ENCODE peak calls at places on chromosome 19, in four cellular contexts. E is uterus, X is T-helper 2 cell, T is NCI-H748 treated with DMSO at 0.1 percent for 48 hours. Y is an unnamed sample.

GRCh38 chr19:5292843-5293606 is 47.6 kb downstream of the PTPRS start:
- DNase-seq in X (peak), T (no peak), E (peak), Y (no peak)

GRCh38 chr19:51980116-51980736 is 6.4 kb downstream of the ZNF350 start:
- DNase-seq in X (no peak), T (no peak), E (no peak), Y (no peak)

GRCh38 chr19:45455707-45456499 is 11.9 kb upstream of the FOSB start:
- DNase-seq in E (peak), X (peak), T (no peak), Y (peak)

GRCh38 chr19:5191091-5191490 is 149.5 kb downstream of the PTPRS start:
- DNase-seq in T (no peak), X (no peak), E (no peak), Y (no peak)

GRCh38 chr19:4066682-4067395 is at the start of gene ZBTB7A:
- DNase-seq in T (peak), X (peak), E (peak), Y (peak)

GRCh38 chr19:39335168-39335567 is 675 bp downstream of the GMFG start:
- DNase-seq in E (no peak), X (no peak), T (no peak), Y (no peak)

GRCh38 chr19:5605362-5605761 is 17.2 kb downstream of the SAFB2 start:
- DNase-seq in X (no peak), E (no peak), T (no peak), Y (no peak)

GRCh38 chr19:18049390-18049789 is 37.3 kb downstream of the IL12RB1 start:
- DNase-seq in T (no peak), E (peak), X (no peak), Y (peak)

GRCh38 chr19:50829801-50830200 is 3.6 kb downstream of the KLK15 start:
- DNase-seq in T (no peak), X (no peak), E (no peak), Y (no peak)

GRCh38 chr19:3750211-3750610 is 11.3 kb downstream of the APBA3 start:
- DNase-seq in T (no peak), E (no peak), X (no peak), Y (no peak)

GRCh38 chr19:10368101-10368803 is 12.1 kb downstream of the TYK2 start:
- DNase-seq in X (no peak), T (no peak), E (no peak), Y (no peak)

GRCh38 chr19:55340144-55340783 is 588 bp downstream of the KMT5C start:
- DNase-seq in E (no peak), X (peak), T (no peak), Y (no peak)

GRCh38 chr19:2084993-2085720 is 11.0 kb downstream of the MOB3A start:
- DNase-seq in E (no peak), T (no peak), X (peak), Y (peak)

GRCh38 chr19:48249502-48250014 is 6.2 kb downstream of the CARD8 start:
- DNase-seq in X (peak), T (no peak), E (peak), Y (peak)

GRCh38 chr19:19371056-19371455 is 34.4 kb upstream of the GATAD2A start:
- DNase-seq in E (no peak), T (no peak), X (no peak), Y (peak)

GRCh38 chr19:543912-544608 is at the start of gene GZMM:
- DNase-seq in T (no peak), E (no peak), X (peak), Y (peak)

GRCh38 chr19:12749938-12750521 is 1.6 kb upstream of the BEST2 start:
- DNase-seq in E (no peak), T (no peak), X (no peak), Y (no peak)

GRCh38 chr19:16017138-16017490 is 59.2 kb upstream of the TPM4 start:
- DNase-seq in E (no peak), T (no peak), X (no peak), Y (no peak)

GRCh38 chr19:51461723-51462161 is 3.5 kb upstream of the SIGLEC8 start:
- DNase-seq in X (no peak), E (no peak), T (no peak), Y (no peak)

GRCh38 chr19:18846862-18847515 is 15.2 kb downstream of the UPF1 start:
- DNase-seq in E (peak), T (no peak), X (peak), Y (peak)